ENCODE peak calls at places on chromosomes 6 and 20, in ten cellular contexts. L is Panc1, O is stomach, Q is upper lobe of left lung, D is GM12878, B is K562, E is sigmoid colon, X is GM23338, Z is transverse colon, G is spleen. I is an unnamed sample.

GRCh38 chr20:38023181-38024085 is 9.8 kb downstream of the TTI1 start:
- DNase-seq in L (no peak), O (no peak), Q (no peak), D (no peak), B (no peak), E (no peak), X (no peak), Z (no peak), G (no peak), I (no peak)

GRCh38 chr6:26351544-26351953 is 13.4 kb upstream of the BTN3A2 start:
- DNase-seq in L (peak; percentile 89), O (no peak), Q (no peak), D (no peak), B (peak; percentile 58), E (no peak), X (no peak), Z (no peak), G (no peak), I (no peak)

GRCh38 chr6:4788482-4788881 is 12.3 kb downstream of the CDYL start:
- DNase-seq in L (no peak), O (no peak), Q (no peak), D (no peak), B (no peak), E (no peak), X (peak; percentile 28), Z (no peak), G (no peak), I (no peak)

GRCh38 chr20:30484009-30484748 is 773.3 kb upstream of the DEFB115 start:
- DNase-seq in L (no peak), O (no peak), Q (peak; percentile 54), D (no peak), B (no peak), E (no peak), X (no peak), Z (no peak), G (peak; percentile 57), I (no peak)

GRCh38 chr6:35487653-35488516 is 9.0 kb downstream of the TEAD3 start:
- DNase-seq in L (no peak), O (peak; percentile 64), Q (no peak), D (no peak), B (no peak), E (peak; percentile 90), X (peak; percentile 60), Z (peak; percentile 84), G (no peak), I (peak; percentile 94)

GRCh38 chr6:39791311-39791710 is 865 bp upstream of the DAAM2 start:
- DNase-seq in L (no peak), O (no peak), Q (no peak), D (no peak), B (no peak), E (no peak), X (peak; percentile 47), Z (no peak), G (no peak), I (no peak)

GRCh38 chr6:156791261-156791850 is 14.2 kb downstream of the ARID1B start:
- DNase-seq in L (no peak), O (no peak), Q (no peak), D (peak; percentile 72), B (peak; percentile 40), E (no peak), X (peak; percentile 75), Z (no peak), G (no peak), I (no peak)

GRCh38 chr6:82612475-82612874 is 248.9 kb downstream of the TPBG start:
- DNase-seq in L (no peak), O (no peak), Q (no peak), D (no peak), B (no peak), E (no peak), X (no peak), Z (no peak), G (no peak), I (no peak)

GRCh38 chr20:63740070-63740500 is 509 bp downstream of the SLC2A4RG start:
- DNase-seq in L (no peak), O (no peak), Q (peak; percentile 94), D (no peak), B (peak; percentile 83), E (peak; percentile 78), X (peak; percentile 56), Z (peak; percentile 52), G (peak; percentile 92), I (peak; percentile 38)

GRCh38 chr20:53636725-53637097 is 43.1 kb upstream of the ZNF217 start:
- DNase-seq in L (no peak), O (no peak), Q (no peak), D (no peak), B (no peak), E (no peak), X (no peak), Z (no peak), G (no peak), I (no peak)

GRCh38 chr6:42278131-42278853 is 60.6 kb upstream of the MRPS10 start:
- DNase-seq in L (no peak), O (no peak), Q (no peak), D (no peak), B (no peak), E (no peak), X (no peak), Z (no peak), G (no peak), I (no peak)

GRCh38 chr20:57475388-57476072 is 49.4 kb downstream of the CTCFL start:
- DNase-seq in L (no peak), O (no peak), Q (no peak), D (no peak), B (no peak), E (peak; percentile 37), X (no peak), Z (no peak), G (no peak), I (no peak)

GRCh38 chr6:2641044-2641673 is 109.6 kb downstream of the MYLK4 start:
- DNase-seq in L (no peak), O (no peak), Q (no peak), D (no peak), B (no peak), E (no peak), X (no peak), Z (no peak), G (no peak), I (no peak)

GRCh38 chr6:105941616-105942412 is 144.3 kb upstream of the PRDM1 start:
- DNase-seq in L (no peak), O (no peak), Q (no peak), D (no peak), B (no peak), E (no peak), X (no peak), Z (no peak), G (no peak), I (no peak)

GRCh38 chr20:51258582-51259175 is 235.8 kb upstream of the KCNG1 start:
- DNase-seq in L (no peak), O (no peak), Q (no peak), D (no peak), B (no peak), E (no peak), X (no peak), Z (no peak), G (no peak), I (no peak)

GRCh38 chr6:41191569-41191968 is 9.4 kb downstream of the TREML2 start:
- DNase-seq in L (no peak), O (no peak), Q (peak; percentile 67), D (no peak), B (peak; percentile 67), E (no peak), X (peak; percentile 85), Z (peak; percentile 15), G (peak; percentile 85), I (no peak)

DNA sequence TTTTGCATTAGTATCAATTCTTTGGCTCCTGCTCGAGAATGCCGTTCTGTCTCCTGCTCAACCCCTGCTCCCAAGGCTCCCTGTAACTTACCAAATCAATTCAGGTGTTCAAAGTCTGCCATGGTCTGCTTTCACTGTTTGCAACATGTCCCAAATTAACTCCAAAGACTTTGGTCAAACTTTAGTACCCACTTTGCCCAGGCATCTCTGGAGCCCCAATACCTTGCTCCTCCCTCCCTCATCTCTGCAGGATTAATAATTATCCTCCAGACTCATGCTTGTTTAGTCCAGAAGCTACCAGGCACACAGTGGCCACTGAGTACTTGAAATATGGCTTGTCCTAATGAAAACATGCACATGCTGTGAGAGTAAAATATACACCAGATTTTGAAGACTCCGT is 30.2 kb downstream of the GCLC start:
- DNase-seq in L (no peak), O (no peak), Q (no peak), D (no peak), B (no peak), E (no peak), X (no peak), Z (no peak), G (no peak), I (no peak)
- H3K27ac ChIP-seq in L (no peak overlapping the region), O (no peak overlapping the region), Q (no peak overlapping the region), D (no peak overlapping the region), B (no peak overlapping the region), E (peak overlapping the region; percentile 62), X (no peak overlapping the region), Z (no peak overlapping the region), G (no peak overlapping the region), I (no peak overlapping the region)

GRCh38 chr6:16832027-16832688 is 70.9 kb upstream of the ATXN1 start:
- DNase-seq in L (no peak), O (no peak), Q (no peak), D (no peak), B (no peak), E (no peak), X (no peak), Z (no peak), G (no peak), I (no peak)
- H3K4me3 ChIP-seq in L (no peak overlapping the region), O (no peak overlapping the region), Q (no peak overlapping the region), D (no peak overlapping the region), B (no peak overlapping the region), E (no peak overlapping the region), X (no peak overlapping the region), Z (no peak overlapping the region), G (no peak overlapping the region), I (no peak overlapping the region)

DNA sequence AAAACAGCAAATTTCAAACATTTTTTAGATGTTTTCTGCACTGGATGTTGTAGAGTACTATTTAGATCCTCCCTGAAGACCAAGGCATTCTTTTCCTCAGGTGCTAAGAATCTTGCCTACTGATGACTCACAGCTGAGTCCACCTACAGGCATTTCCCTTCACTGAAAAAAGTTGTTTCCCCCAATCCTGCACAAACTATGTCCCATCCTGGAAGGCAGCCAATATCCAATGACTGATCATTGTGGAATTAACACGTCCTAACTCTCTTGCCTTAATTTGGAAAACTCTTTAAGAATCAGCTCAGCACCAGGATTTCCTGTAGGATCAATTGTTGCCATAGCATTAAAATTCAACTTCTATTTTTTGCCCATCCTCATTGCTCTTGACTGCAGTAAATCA is 268.4 kb upstream of the IRAK1BP1 start:
- DNase-seq in L (peak; percentile 69), O (no peak), Q (no peak), D (no peak), B (no peak), E (no peak), X (no peak), Z (no peak), G (no peak), I (no peak)
- TF ChIP-seq POLR2AphosphoS5 in L (no peak), O (no peak), Q (no peak), D (no peak), B (no peak), E (no peak), X (no peak), Z (no peak), G (no peak), I (no peak)

DNA sequence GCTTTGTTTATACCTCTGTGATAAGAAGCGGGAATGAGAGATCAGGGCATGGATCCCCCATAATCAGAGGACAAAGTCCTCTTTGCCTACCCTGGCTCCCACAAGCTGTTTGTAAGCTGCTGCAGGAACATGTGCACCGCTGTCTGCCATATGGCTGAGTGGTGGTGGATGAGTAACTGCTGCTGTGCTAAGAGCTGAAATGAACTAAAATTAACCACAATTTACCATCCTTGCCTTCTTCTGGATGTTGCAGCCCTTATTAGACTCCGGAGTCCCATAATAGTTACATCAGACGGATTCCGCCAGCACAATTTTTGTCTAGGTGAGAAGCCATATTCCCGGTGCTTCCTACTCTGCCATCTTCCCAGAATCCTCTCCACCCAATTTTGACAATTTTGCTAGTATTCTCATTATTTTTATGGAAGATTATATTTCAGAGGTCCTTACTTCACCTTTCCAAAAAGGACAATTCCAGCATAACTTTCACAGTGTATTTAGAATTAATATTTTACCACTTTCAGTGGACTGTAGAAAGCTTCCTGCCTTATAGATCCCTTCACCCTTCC is 6.0 kb upstream of the CMTR1 start:
- DNase-seq in L (no peak), O (no peak), Q (no peak), D (no peak), B (peak; percentile 39), E (no peak), X (no peak), Z (no peak), G (no peak), I (no peak)
- H3K27ac ChIP-seq in L (no peak overlapping the region), O (no peak overlapping the region), Q (no peak overlapping the region), D (no peak overlapping the region), B (peak overlapping the region; percentile 79), E (no peak overlapping the region), X (no peak overlapping the region), Z (no peak overlapping the region), G (no peak overlapping the region), I (no peak overlapping the region)